ENCODE peak calls at places on chromosomes 4 and X, in ten cellular contexts. N is AG04449; D is SK-N-DZ; O is hypothalamus; Y is stimulated activated effector memory CD8-positive, alpha-beta T cell treated with anti-CD3 and anti-CD28 coated beads, Interleukin-12 subunit alpha, Interleukin-12 subunit beta, amount 100 ng/mL, for 72 hours; B is NCI-H345; T is T1000; M is G401; J is iPS DF 19.7; W is M059J. P is an unnamed sample.

GRCh38 chrX:133333154-133333750 is 82.0 kb downstream of the GPC4 start:
- DNase-seq in M (no peak), B (no peak), O (no peak), W (no peak), T (no peak), N (no peak), D (no peak), Y (no peak), J (no peak), P (no peak)

GRCh38 chr4:125070869-125071268 is 243.9 kb upstream of the FAT4 start:
- DNase-seq in M (no peak), N (no peak), D (peak; percentile 21), B (peak; percentile 0), W (peak; percentile 3), O (no peak), T (no peak), J (no peak), Y (no peak), P (no peak)

GRCh38 chr4:183797041-183797444 is 108.1 kb upstream of the STOX2 start:
- DNase-seq in W (no peak), N (no peak), J (no peak), T (peak; percentile 47), O (no peak), M (peak; percentile 24), D (no peak), Y (no peak), B (peak; percentile 53), P (peak; percentile 7)

GRCh38 chrX:12153741-12154140 is 15.5 kb downstream of the FRMPD4 start:
- DNase-seq in W (no peak), J (no peak), D (no peak), M (no peak), T (no peak), O (no peak), N (no peak), Y (no peak), B (no peak), P (no peak)

GRCh38 chr4:176988226-176988625 is 195.5 kb upstream of the VEGFC start:
- DNase-seq in T (peak; percentile 65), B (no peak), J (no peak), M (no peak), Y (no peak), W (peak; percentile 96), D (no peak), N (peak; percentile 79), O (no peak), P (no peak)

GRCh38 chr4:183360161-183360919 is 38.1 kb upstream of the CLDN24 start:
- DNase-seq in J (no peak), M (no peak), Y (no peak), N (no peak), B (no peak), T (no peak), D (no peak), W (peak; percentile 85), O (no peak), P (no peak)

GRCh38 chr4:116055857-116056827 is 942.7 kb upstream of the NDST4 start:
- DNase-seq in J (no peak), N (no peak), W (no peak), Y (no peak), D (no peak), O (no peak), M (peak; percentile 31), B (peak; percentile 1), T (no peak), P (no peak)

GRCh38 chrX:6989858-6990257 is 157.7 kb upstream of the STS start:
- DNase-seq in Y (no peak), J (no peak), W (no peak), M (no peak), D (no peak), O (no peak), T (no peak), N (no peak), B (no peak), P (no peak)

GRCh38 chr4:54063224-54063623 is 1.2 kb downstream of the CHIC2 start:
- DNase-seq in D (no peak), J (no peak), B (no peak), M (peak; percentile 16), O (no peak), N (no peak), T (no peak), Y (no peak), W (peak; percentile 57), P (no peak)

GRCh38 chr4:141610365-141610764 is 26.0 kb upstream of the IL15 start:
- DNase-seq in T (no peak), N (no peak), Y (no peak), J (no peak), B (no peak), D (no peak), O (no peak), W (no peak), M (no peak), P (no peak)

GRCh38 chr4:127783971-127784519 is 1.9 kb downstream of the HSPA4L start:
- DNase-seq in W (no peak), B (no peak), J (no peak), O (no peak), N (no peak), D (no peak), M (peak; percentile 35), Y (no peak), T (no peak), P (no peak)

GRCh38 chrX:53049127-53049517 is 533 bp downstream of the GPR173 start:
- DNase-seq in Y (no peak), D (no peak), O (no peak), J (no peak), N (no peak), B (no peak), M (no peak), W (no peak), T (no peak), P (no peak)

GRCh38 chr4:127643791-127644190 is 11.0 kb downstream of the INTU start:
- DNase-seq in T (no peak), O (no peak), D (no peak), M (no peak), Y (no peak), N (no peak), B (no peak), W (no peak), J (no peak), P (no peak)

GRCh38 chrX:43655151-43655676 is 885 bp upstream of the MAOA start:
- DNase-seq in O (peak; percentile 14), N (no peak), M (peak; percentile 15), D (peak; percentile 25), T (no peak), B (peak; percentile 22), J (no peak), W (peak; percentile 70), Y (peak; percentile 8), P (no peak)

GRCh38 chr4:114464873-114465272 is 133.7 kb upstream of the UGT8 start:
- DNase-seq in Y (no peak), J (no peak), D (no peak), T (no peak), W (peak; percentile 3), O (no peak), N (no peak), B (no peak), M (no peak), P (no peak)

GRCh38 chr4:85391011-85391410 is 83.9 kb upstream of the ARHGAP24 start:
- DNase-seq in M (no peak), D (no peak), W (no peak), J (no peak), T (no peak), Y (no peak), O (no peak), B (no peak), N (no peak), P (no peak)

GRCh38 chr4:86497980-86498379 is 96.1 kb upstream of the PTPN13 start:
- DNase-seq in T (no peak), N (no peak), Y (no peak), D (no peak), M (no peak), W (peak; percentile 47), J (no peak), B (no peak), O (no peak), P (no peak)

GRCh38 chr4:1996866-1997611 is 11.7 kb downstream of the NELFA start:
- DNase-seq in N (no peak), W (no peak), B (no peak), J (no peak), D (no peak), O (no peak), T (no peak), M (no peak), Y (no peak), P (no peak)

GRCh38 chr4:83413676-83414075 is 41.9 kb downstream of the HELQ start:
- DNase-seq in B (no peak), Y (no peak), W (peak; percentile 3), O (no peak), J (no peak), D (no peak), M (no peak), N (no peak), T (no peak), P (no peak)

GRCh38 chr4:35525192-35525978 is 718.9 kb downstream of the ARAP2 start:
- DNase-seq in W (no peak), Y (no peak), O (no peak), N (no peak), B (no peak), J (no peak), M (no peak), D (no peak), T (no peak), P (no peak)

GRCh38 chr4:126495163-126495752 is 1137.5 kb upstream of the INTU start:
- DNase-seq in O (no peak), T (no peak), J (no peak), M (no peak), W (no peak), B (no peak), N (no peak), D (no peak), Y (no peak), P (no peak)

GRCh38 chr4:128675083-128675482 is 134.4 kb upstream of the JADE1 start:
- DNase-seq in W (no peak), O (no peak), B (no peak), N (no peak), Y (no peak), M (no peak), D (no peak), J (no peak), T (no peak), P (no peak)

GRCh38 chrX:132592880-132593279 is 104.0 kb upstream of the MBNL3 start:
- DNase-seq in O (no peak), Y (no peak), B (peak; percentile 53), M (no peak), J (no peak), D (no peak), W (peak; percentile 17), N (no peak), T (no peak), P (peak; percentile 16)

GRCh38 chr4:52621567-52621966 is 37.5 kb downstream of the USP46 start:
- DNase-seq in Y (no peak), O (no peak), B (no peak), T (no peak), D (no peak), W (no peak), J (no peak), M (no peak), N (no peak), P (no peak)

GRCh38 chrX:153645921-153646481 is 1.0 kb upstream of the DUSP9 start:
- DNase-seq in N (no peak), J (no peak), O (no peak), W (no peak), M (no peak), B (no peak), Y (no peak), T (no peak), D (no peak), P (no peak)

GRCh38 chr4:114015444-114015899 is 36.0 kb upstream of the ARSJ start:
- DNase-seq in N (peak; percentile 97), W (peak; percentile 98), T (peak; percentile 76), J (no peak), B (no peak), M (no peak), Y (no peak), O (no peak), D (no peak), P (no peak)

GRCh38 chrX:122625821-122626220 is 558.3 kb upstream of the GRIA3 start:
- DNase-seq in W (peak; percentile 57), O (no peak), J (no peak), N (peak; percentile 19), Y (no peak), M (no peak), D (no peak), B (no peak), T (no peak), P (no peak)

GRCh38 chr4:166981847-166982246 is 252.4 kb downstream of the SPOCK3 start:
- DNase-seq in N (no peak), J (no peak), M (no peak), Y (no peak), D (no peak), O (no peak), W (no peak), T (no peak), B (no peak), P (no peak)

P was measured in DMS79.